ENCODE peak calls at places on chromosomes 7 and 10, in six cellular contexts. One of them, this sample, is unnamed.

GRCh38 chr10:52742723-52743122 is 29.9 kb downstream of the MBL2 start:
- DNase-seq in Caco-2: no peak
- DNase-seq in cardiac fibroblast: no peak
- DNase-seq in prostate gland: no peak
- DNase-seq in SK-N-SH: no peak
- DNase-seq in neural crest cell: no peak
- DNase-seq in this sample: no peak

GRCh38 chr7:140342732-140343514 is 55.4 kb downstream of the SLC37A3 start:
- DNase-seq in SK-N-SH: peak; percentile 58
- DNase-seq in Caco-2: peak; percentile 40
- DNase-seq in prostate gland: no peak
- DNase-seq in cardiac fibroblast: peak; percentile 40
- DNase-seq in neural crest cell: no peak
- DNase-seq in this sample: no peak

GRCh38 chr7:136198168-136198567 is 221.0 kb upstream of the MTPN start:
- DNase-seq in prostate gland: no peak
- DNase-seq in SK-N-SH: no peak
- DNase-seq in Caco-2: no peak
- DNase-seq in cardiac fibroblast: no peak
- DNase-seq in neural crest cell: no peak
- DNase-seq in this sample: no peak

GRCh38 chr7:141144921-141145629 is 71.2 kb downstream of the TMEM178B start:
- DNase-seq in SK-N-SH: peak; percentile 40
- DNase-seq in prostate gland: no peak
- DNase-seq in cardiac fibroblast: no peak
- DNase-seq in neural crest cell: no peak
- DNase-seq in Caco-2: no peak
- DNase-seq in this sample: no peak

GRCh38 chr10:58384536-58384998 is 643 bp upstream of the TFAM start:
- DNase-seq in SK-N-SH: no peak
- DNase-seq in cardiac fibroblast: no peak
- DNase-seq in neural crest cell: no peak
- DNase-seq in prostate gland: no peak
- DNase-seq in Caco-2: no peak
- DNase-seq in this sample: no peak

GRCh38 chr10:3105166-3105565 is 37.8 kb downstream of the PFKP start:
- DNase-seq in cardiac fibroblast: no peak
- DNase-seq in neural crest cell: no peak
- DNase-seq in SK-N-SH: no peak
- DNase-seq in Caco-2: no peak
- DNase-seq in prostate gland: no peak
- DNase-seq in this sample: no peak

GRCh38 chr7:7443951-7444350 is 91.7 kb downstream of the COL28A1 start:
- DNase-seq in SK-N-SH: no peak
- DNase-seq in cardiac fibroblast: no peak
- DNase-seq in Caco-2: no peak
- DNase-seq in neural crest cell: no peak
- DNase-seq in prostate gland: no peak
- DNase-seq in this sample: no peak

GRCh38 chr7:123787227-123788007 is 38.6 kb upstream of the WASL start:
- DNase-seq in prostate gland: no peak
- DNase-seq in Caco-2: no peak
- DNase-seq in neural crest cell: no peak
- DNase-seq in SK-N-SH: no peak
- DNase-seq in cardiac fibroblast: peak; percentile 45
- DNase-seq in this sample: no peak

GRCh38 chr10:22908837-22909236 is 19.0 kb upstream of the ARMC3 start:
- DNase-seq in prostate gland: no peak
- DNase-seq in Caco-2: no peak
- DNase-seq in SK-N-SH: no peak
- DNase-seq in cardiac fibroblast: no peak
- DNase-seq in neural crest cell: no peak
- DNase-seq in this sample: no peak

GRCh38 chr10:127278001-127278400 is 81.6 kb upstream of the INSYN2A start:
- DNase-seq in prostate gland: no peak
- DNase-seq in neural crest cell: no peak
- DNase-seq in cardiac fibroblast: no peak
- DNase-seq in Caco-2: no peak
- DNase-seq in SK-N-SH: no peak
- DNase-seq in this sample: no peak

GRCh38 chr7:99824091-99824490 is 3.7 kb upstream of the CYP3A43 start:
- DNase-seq in neural crest cell: no peak
- DNase-seq in prostate gland: no peak
- DNase-seq in Caco-2: no peak
- DNase-seq in cardiac fibroblast: no peak
- DNase-seq in SK-N-SH: no peak
- DNase-seq in this sample: no peak

GRCh38 chr7:74587435-74588126 is 69.9 kb upstream of the GTF2I start:
- DNase-seq in prostate gland: peak; percentile 29
- DNase-seq in Caco-2: no peak
- DNase-seq in cardiac fibroblast: peak; percentile 97
- DNase-seq in SK-N-SH: peak; percentile 87
- DNase-seq in neural crest cell: peak; percentile 22
- DNase-seq in this sample: peak; percentile 62

GRCh38 chr7:2512179-2512644 is 7.4 kb upstream of the LFNG start:
- DNase-seq in SK-N-SH: no peak
- DNase-seq in prostate gland: peak; percentile 81
- DNase-seq in Caco-2: no peak
- DNase-seq in neural crest cell: no peak
- DNase-seq in cardiac fibroblast: no peak
- DNase-seq in this sample: no peak

GRCh38 chr10:63267414-63268138 is 134.4 kb downstream of the NRBF2 start:
- DNase-seq in SK-N-SH: no peak
- DNase-seq in cardiac fibroblast: peak; percentile 86
- DNase-seq in Caco-2: peak; percentile 70
- DNase-seq in prostate gland: peak; percentile 35
- DNase-seq in neural crest cell: no peak
- DNase-seq in this sample: peak; percentile 40

GRCh38 chr10:79308969-79309665 is 38.2 kb upstream of the PPIF start:
- DNase-seq in prostate gland: no peak
- DNase-seq in cardiac fibroblast: no peak
- DNase-seq in SK-N-SH: no peak
- DNase-seq in Caco-2: no peak
- DNase-seq in neural crest cell: no peak
- DNase-seq in this sample: no peak

GRCh38 chr7:30864146-30864545 is 47.5 kb upstream of the AQP1 start:
- DNase-seq in prostate gland: no peak
- DNase-seq in SK-N-SH: no peak
- DNase-seq in neural crest cell: no peak
- DNase-seq in Caco-2: no peak
- DNase-seq in cardiac fibroblast: no peak
- DNase-seq in this sample: no peak

GRCh38 chr10:96588060-96588554 is 1.3 kb upstream of the TM9SF3 start:
- DNase-seq in neural crest cell: no peak
- DNase-seq in cardiac fibroblast: no peak
- DNase-seq in prostate gland: no peak
- DNase-seq in SK-N-SH: peak; percentile 11
- DNase-seq in Caco-2: no peak
- DNase-seq in this sample: no peak

GRCh38 chr7:46859963-46860475 is 721.9 kb downstream of the TNS3 start:
- DNase-seq in Caco-2: no peak
- DNase-seq in prostate gland: no peak
- DNase-seq in SK-N-SH: no peak
- DNase-seq in cardiac fibroblast: peak; percentile 66
- DNase-seq in neural crest cell: no peak
- DNase-seq in this sample: no peak

GRCh38 chr7:27167916-27168264 is 2.6 kb upstream of the HOXA9 start:
- DNase-seq in cardiac fibroblast: no peak
- DNase-seq in SK-N-SH: no peak
- DNase-seq in Caco-2: no peak
- DNase-seq in prostate gland: no peak
- DNase-seq in neural crest cell: no peak
- DNase-seq in this sample: no peak

GRCh38 chr7:96657347-96658010 is 52.2 kb downstream of the SEM1 start:
- DNase-seq in cardiac fibroblast: no peak
- DNase-seq in neural crest cell: no peak
- DNase-seq in prostate gland: no peak
- DNase-seq in SK-N-SH: no peak
- DNase-seq in Caco-2: no peak
- DNase-seq in this sample: no peak

GRCh38 chr10:77350711-77351119 is 286.9 kb downstream of the KCNMA1 start:
- DNase-seq in SK-N-SH: peak; percentile 19
- DNase-seq in Caco-2: no peak
- DNase-seq in neural crest cell: no peak
- DNase-seq in cardiac fibroblast: peak; percentile 94
- DNase-seq in prostate gland: no peak
- DNase-seq in this sample: peak; percentile 92

GRCh38 chr10:119726291-119727261 is 726 bp downstream of the INPP5F start:
- DNase-seq in SK-N-SH: peak; percentile 84
- DNase-seq in Caco-2: peak; percentile 62
- DNase-seq in neural crest cell: peak; percentile 64
- DNase-seq in cardiac fibroblast: no peak
- DNase-seq in prostate gland: peak; percentile 42
- DNase-seq in this sample: no peak

GRCh38 chr10:130407052-130407451 is 270.9 kb downstream of the GLRX3 start:
- DNase-seq in SK-N-SH: no peak
- DNase-seq in cardiac fibroblast: no peak
- DNase-seq in prostate gland: no peak
- DNase-seq in neural crest cell: no peak
- DNase-seq in Caco-2: no peak
- DNase-seq in this sample: no peak

GRCh38 chr7:45662540-45663166 is 88.5 kb downstream of the ADCY1 start:
- DNase-seq in Caco-2: no peak
- DNase-seq in neural crest cell: no peak
- DNase-seq in prostate gland: peak; percentile 3
- DNase-seq in SK-N-SH: no peak
- DNase-seq in cardiac fibroblast: no peak
- DNase-seq in this sample: no peak

GRCh38 chr7:95430864-95431263 is 4.0 kb downstream of the PON2 start:
- DNase-seq in cardiac fibroblast: peak; percentile 34
- DNase-seq in SK-N-SH: no peak
- DNase-seq in neural crest cell: no peak
- DNase-seq in prostate gland: no peak
- DNase-seq in Caco-2: peak; percentile 53
- DNase-seq in this sample: no peak

GRCh38 chr7:24828871-24829661 is 71.8 kb upstream of the GSDME start:
- DNase-seq in Caco-2: peak; percentile 75
- DNase-seq in neural crest cell: no peak
- DNase-seq in prostate gland: no peak
- DNase-seq in SK-N-SH: no peak
- DNase-seq in cardiac fibroblast: peak; percentile 73
- DNase-seq in this sample: no peak

GRCh38 chr10:32308027-32308603 is 38.8 kb downstream of the EPC1 start:
- DNase-seq in neural crest cell: no peak
- DNase-seq in cardiac fibroblast: no peak
- DNase-seq in SK-N-SH: no peak
- DNase-seq in prostate gland: no peak
- DNase-seq in Caco-2: no peak
- DNase-seq in this sample: no peak

GRCh38 chr7:121798896-121799295 is 74.1 kb upstream of the PTPRZ1 start:
- DNase-seq in Caco-2: no peak
- DNase-seq in SK-N-SH: no peak
- DNase-seq in prostate gland: no peak
- DNase-seq in cardiac fibroblast: no peak
- DNase-seq in neural crest cell: peak; percentile 51
- DNase-seq in this sample: no peak

GRCh38 chr10:3500408-3500856 is 284.6 kb downstream of the KLF6 start:
- DNase-seq in SK-N-SH: no peak
- DNase-seq in Caco-2: peak; percentile 90
- DNase-seq in prostate gland: peak; percentile 77
- DNase-seq in cardiac fibroblast: peak; percentile 100
- DNase-seq in neural crest cell: peak; percentile 73
- DNase-seq in this sample: no peak

GRCh38 chr7:121428857-121429489 is 32.9 kb upstream of the FAM3C start:
- DNase-seq in Caco-2: no peak
- DNase-seq in neural crest cell: no peak
- DNase-seq in SK-N-SH: no peak
- DNase-seq in prostate gland: no peak
- DNase-seq in cardiac fibroblast: peak; percentile 64
- DNase-seq in this sample: no peak

GRCh38 chr10:93992400-93993030 is 1.2 kb upstream of the PLCE1 start:
- DNase-seq in neural crest cell: no peak
- DNase-seq in prostate gland: no peak
- DNase-seq in Caco-2: no peak
- DNase-seq in cardiac fibroblast: peak; percentile 40
- DNase-seq in SK-N-SH: no peak
- DNase-seq in this sample: no peak
- TF ChIP-seq CTCF in neural crest cell: peak; percentile 55
- TF ChIP-seq CTCF in prostate gland: no peak
- TF ChIP-seq CTCF in Caco-2: peak; percentile 28
- TF ChIP-seq CTCF in cardiac fibroblast: peak; percentile 28
- TF ChIP-seq CTCF in SK-N-SH: peak; percentile 42
- TF ChIP-seq CTCF in this sample: no peak

GRCh38 chr10:19767876-19768275 is 48.4 kb upstream of the PLXDC2 start:
- DNase-seq in Caco-2: no peak
- DNase-seq in SK-N-SH: peak; percentile 30
- DNase-seq in cardiac fibroblast: no peak
- DNase-seq in prostate gland: no peak
- DNase-seq in neural crest cell: no peak
- DNase-seq in this sample: no peak
- TF ChIP-seq CTCF in Caco-2: no peak
- TF ChIP-seq CTCF in SK-N-SH: no peak
- TF ChIP-seq CTCF in cardiac fibroblast: no peak
- TF ChIP-seq CTCF in prostate gland: no peak
- TF ChIP-seq CTCF in neural crest cell: no peak
- TF ChIP-seq CTCF in this sample: no peak

DNA sequence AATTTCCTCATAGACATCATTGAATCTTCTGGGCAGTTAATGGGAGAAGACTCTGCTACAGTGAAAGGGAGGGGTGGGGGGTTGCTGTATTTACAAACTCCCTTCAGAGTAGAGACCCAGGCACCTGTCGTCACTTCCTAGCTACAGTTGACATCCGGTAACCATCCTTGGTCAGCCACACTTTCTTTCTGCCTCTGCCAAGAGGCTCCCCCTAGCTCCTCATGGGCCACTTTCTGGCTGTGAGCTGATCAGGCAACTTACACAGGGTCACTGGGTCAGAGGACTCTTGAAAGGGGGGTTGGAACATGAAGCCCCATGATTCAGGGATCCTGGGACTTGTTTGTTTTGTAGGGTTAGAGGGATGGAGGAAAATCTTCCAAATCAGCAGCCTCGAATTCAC is 1.2 kb downstream of the TECPR1 start:
- DNase-seq in cardiac fibroblast: no peak
- DNase-seq in neural crest cell: no peak
- DNase-seq in prostate gland: no peak
- DNase-seq in Caco-2: no peak
- DNase-seq in SK-N-SH: no peak
- DNase-seq in this sample: no peak
- TF ChIP-seq CTCF in cardiac fibroblast: no peak
- TF ChIP-seq CTCF in neural crest cell: no peak
- TF ChIP-seq CTCF in prostate gland: no peak
- TF ChIP-seq CTCF in Caco-2: no peak
- TF ChIP-seq CTCF in SK-N-SH: no peak
- TF ChIP-seq CTCF in this sample: no peak

DNA sequence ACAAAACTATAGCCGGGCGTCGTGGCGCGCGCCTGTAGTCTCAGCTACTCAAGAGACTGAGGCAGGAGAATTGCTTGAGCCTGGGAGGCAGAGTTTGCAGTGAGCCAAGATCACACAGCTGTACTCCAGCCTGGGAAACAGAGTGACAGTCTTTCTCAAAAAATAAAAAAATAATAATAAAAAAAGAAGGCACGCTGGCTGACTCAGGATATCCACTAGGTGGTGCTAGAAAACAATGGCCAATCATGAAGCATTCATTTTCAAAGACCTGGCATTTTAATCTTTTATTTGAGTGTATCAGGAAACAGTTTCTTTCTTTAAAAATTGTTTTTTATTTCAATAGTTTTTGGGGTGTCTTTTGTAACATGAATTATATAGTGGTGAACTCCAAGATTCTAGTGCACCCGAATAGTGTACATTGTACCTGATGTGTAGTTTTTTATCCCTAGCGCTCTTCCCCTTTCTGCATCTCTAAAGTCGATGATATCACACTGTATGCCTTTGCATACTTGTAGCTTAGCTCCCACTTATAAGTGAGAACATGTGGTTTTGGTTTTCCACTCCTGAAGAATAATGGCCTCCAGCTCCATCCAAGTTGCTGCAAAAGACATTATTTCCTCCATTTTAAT is 88.6 kb downstream of the LYZL1 start:
- DNase-seq in prostate gland: no peak
- DNase-seq in cardiac fibroblast: peak; percentile 52
- DNase-seq in SK-N-SH: peak; percentile 55
- DNase-seq in Caco-2: no peak
- DNase-seq in neural crest cell: no peak
- DNase-seq in this sample: peak; percentile 7
- TF ChIP-seq CTCF in prostate gland: peak; percentile 66
- TF ChIP-seq CTCF in cardiac fibroblast: peak; percentile 76
- TF ChIP-seq CTCF in SK-N-SH: peak; percentile 90
- TF ChIP-seq CTCF in Caco-2: peak; percentile 83
- TF ChIP-seq CTCF in neural crest cell: peak; percentile 80
- TF ChIP-seq CTCF in this sample: peak; percentile 78